ENCODE peak calls at places on chromosomes 12 and 14, in ten cellular contexts. H, Z, Y, G, U, B, C, Q, O and E are unnamed samples.

GRCh38 chr12:92608418-92609091 is 94.2 kb upstream of the PLEKHG7 start:
- DNase-seq in Q (no peak), G (no peak), Z (no peak), H (peak; percentile 67), C (no peak), Y (peak; percentile 67), O (no peak), B (no peak), U (no peak), E (no peak)

GRCh38 chr14:40004871-40005503 is 572.8 kb upstream of the FBXO33 start:
- DNase-seq in B (no peak), Y (no peak), G (no peak), Q (no peak), C (no peak), Z (peak; percentile 7), H (no peak), O (no peak), U (no peak), E (no peak)

GRCh38 chr14:41476526-41476925 is 130.2 kb upstream of the LRFN5 start:
- DNase-seq in O (no peak), Q (no peak), Y (no peak), G (no peak), C (no peak), U (no peak), H (peak; percentile 20), Z (no peak), B (no peak), E (no peak)

GRCh38 chr14:65354715-65355114 is 57.8 kb upstream of the FUT8 start:
- DNase-seq in Y (no peak), B (no peak), Z (no peak), O (no peak), G (no peak), Q (no peak), H (no peak), U (no peak), C (no peak), E (no peak)

GRCh38 chr14:95998656-95999055 is 40.5 kb upstream of the C14orf132 start:
- DNase-seq in Y (peak; percentile 50), H (peak; percentile 57), Q (no peak), U (no peak), G (no peak), Z (peak; percentile 2), C (no peak), B (no peak), O (peak; percentile 10), E (no peak)

GRCh38 chr12:80187660-80188090 is 88.3 kb downstream of the OTOGL start:
- DNase-seq in Z (peak; percentile 78), Y (peak; percentile 40), O (peak; percentile 56), Q (no peak), B (no peak), G (peak; percentile 70), U (no peak), C (no peak), H (peak; percentile 49), E (no peak)

GRCh38 chr12:94271351-94271750 is 123.0 kb downstream of the PLXNC1 start:
- DNase-seq in U (no peak), B (no peak), C (no peak), H (no peak), Q (no peak), Y (no peak), O (no peak), G (no peak), Z (no peak), E (no peak)

GRCh38 chr14:99524804-99525698 is 43.8 kb downstream of the CCNK start:
- DNase-seq in Y (peak; percentile 48), Q (no peak), C (no peak), H (peak; percentile 56), O (no peak), U (no peak), G (no peak), B (no peak), Z (no peak), E (peak; percentile 56)

GRCh38 chr12:2383276-2384028 is 330.7 kb downstream of the CACNA1C start:
- DNase-seq in H (no peak), C (no peak), B (no peak), Z (no peak), Y (no peak), G (no peak), Q (no peak), U (no peak), O (no peak), E (no peak)

GRCh38 chr14:91983571-91983970 is 36.1 kb upstream of the FBLN5 start:
- DNase-seq in Q (no peak), O (no peak), G (no peak), C (no peak), Z (no peak), H (peak; percentile 33), B (no peak), Y (no peak), U (no peak), E (no peak)

GRCh38 chr12:112190626-112191025 is 65.3 kb downstream of the TRAFD1 start:
- DNase-seq in G (no peak), O (no peak), Q (no peak), C (no peak), Y (no peak), U (no peak), Z (peak; percentile 88), H (no peak), B (no peak), E (no peak)

GRCh38 chr12:39122562-39123204 is 217.3 kb upstream of the CPNE8 start:
- DNase-seq in Q (no peak), G (no peak), H (no peak), Z (no peak), Y (no peak), O (no peak), B (no peak), C (no peak), U (no peak), E (no peak)

GRCh38 chr12:120720234-120720968 is 5.2 kb upstream of the ACADS start:
- DNase-seq in U (peak; percentile 3), Y (peak; percentile 70), Z (no peak), Q (peak; percentile 73), H (peak; percentile 83), C (no peak), G (no peak), O (no peak), B (peak; percentile 35), E (no peak)

GRCh38 chr14:55071870-55072640 is 20.6 kb downstream of the MAPK1IP1L start:
- DNase-seq in C (no peak), O (no peak), U (peak; percentile 57), Q (no peak), B (peak; percentile 52), H (peak; percentile 80), Z (no peak), G (peak; percentile 37), Y (peak; percentile 93), E (no peak)

GRCh38 chr14:100486025-100486828 is 101.0 kb downstream of the BEGAIN start:
- DNase-seq in B (peak; percentile 85), U (no peak), Q (no peak), O (peak; percentile 89), C (peak; percentile 71), Z (peak; percentile 56), H (peak; percentile 74), Y (peak; percentile 97), G (peak; percentile 52), E (peak; percentile 85)

GRCh38 chr14:66657780-66658179 is 149.8 kb downstream of the GPHN start:
- DNase-seq in U (no peak), B (no peak), Y (no peak), Q (no peak), Z (no peak), G (no peak), O (no peak), H (no peak), C (no peak), E (no peak)

GRCh38 chr12:89163918-89164317 is 188.4 kb downstream of the DUSP6 start:
- DNase-seq in Q (no peak), C (no peak), G (no peak), H (no peak), Z (no peak), Y (no peak), B (no peak), O (no peak), U (no peak), E (no peak)

GRCh38 chr12:92363295-92364146 is 217.9 kb upstream of the BTG1 start:
- DNase-seq in C (peak; percentile 68), B (no peak), Z (no peak), U (peak; percentile 38), H (peak; percentile 3), Q (peak; percentile 77), Y (peak; percentile 53), O (peak; percentile 17), G (peak; percentile 53), E (peak; percentile 58)

GRCh38 chr12:131832393-131833231 is 4.4 kb downstream of the MMP17 start:
- DNase-seq in Q (peak; percentile 87), B (peak; percentile 63), U (peak; percentile 79), Z (peak; percentile 38), Y (peak; percentile 81), O (no peak), C (no peak), H (peak; percentile 66), G (peak; percentile 43), E (no peak)

GRCh38 chr12:96261557-96261956 is 67.4 kb downstream of the ELK3 start:
- DNase-seq in G (no peak), O (no peak), U (no peak), B (no peak), C (no peak), H (no peak), Z (no peak), Y (no peak), Q (no peak), E (no peak)

GRCh38 chr14:49634547-49635334 is at the start of gene DNAAF2:
- DNase-seq in U (peak; percentile 57), H (peak; percentile 76), B (peak; percentile 30), Q (peak; percentile 80), G (peak; percentile 67), Z (peak; percentile 88), C (peak; percentile 87), Y (peak; percentile 73), O (peak; percentile 49), E (peak; percentile 81)

GRCh38 chr14:55819610-55820304 is 239.8 kb downstream of the KTN1 start:
- DNase-seq in Y (no peak), C (no peak), H (peak; percentile 45), Z (no peak), O (no peak), G (no peak), Q (no peak), B (no peak), U (no peak), E (no peak)

GRCh38 chr14:101008196-101008595 is 104.7 kb upstream of the RTL1 start:
- DNase-seq in B (no peak), O (no peak), Y (no peak), H (no peak), C (no peak), Q (no peak), G (no peak), U (no peak), Z (no peak), E (peak; percentile 6)

GRCh38 chr12:88577537-88577936 is 2.7 kb downstream of the KITLG start:
- DNase-seq in Q (no peak), O (no peak), B (no peak), U (no peak), C (no peak), Z (no peak), H (no peak), G (no peak), Y (peak; percentile 52), E (no peak)

GRCh38 chr12:115599251-115599811 is 678.2 kb downstream of the MED13L start:
- DNase-seq in C (no peak), Z (peak; percentile 93), Y (peak; percentile 28), H (no peak), B (no peak), O (no peak), U (peak; percentile 38), G (peak; percentile 62), Q (no peak), E (no peak)

GRCh38 chr12:48795550-48796455 is 6.9 kb upstream of the ADCY6 start:
- DNase-seq in Y (peak; percentile 72), H (peak; percentile 88), U (peak; percentile 74), C (peak; percentile 67), Q (peak; percentile 86), Z (peak; percentile 38), O (peak; percentile 75), B (peak; percentile 44), G (no peak), E (peak; percentile 58)

GRCh38 chr12:6167327-6168280 is 32.6 kb upstream of the CD9 start:
- DNase-seq in Y (peak; percentile 89), Q (peak; percentile 79), H (peak; percentile 98), G (peak; percentile 67), B (peak; percentile 56), C (peak; percentile 60), O (peak; percentile 86), U (no peak), Z (no peak), E (peak; percentile 61)

GRCh38 chr14:69335421-69335820 is 62.7 kb downstream of the ERH start:
- DNase-seq in O (no peak), Y (no peak), Q (no peak), B (peak; percentile 18), G (no peak), U (no peak), C (no peak), Z (no peak), H (no peak), E (peak; percentile 48)